ENCODE peak calls at places on chromosomes 5 and 9, in six cellular contexts. A, H, Q, I, F and G are unnamed samples. For H3K27me3 and H3K36me3, the result is how much of the 10 kb centered on the place peaks cover.

GRCh38 chr5:92694067-92694466 is 887.0 kb downstream of the NR2F1-AS1 start:
- DNase-seq in I (no peak), Q (no peak), H (no peak), F (no peak), A (no peak), G (no peak)

GRCh38 chr5:180590543-180591248 is 603 bp downstream of the SCGB3A1 start:
- DNase-seq in Q (no peak), A (no peak), F (no peak), H (no peak), I (no peak), G (no peak)

GRCh38 chr9:123090198-123090896 is 56.9 kb downstream of the GPR21 start:
- DNase-seq in A (no peak), H (no peak), Q (no peak), I (no peak), F (peak), G (no peak)

GRCh38 chr5:125232779-125233230 is 486.4 kb upstream of the ZNF608 start:
- DNase-seq in Q (no peak), F (peak), A (no peak), H (no peak), I (no peak), G (no peak)

GRCh38 chr9:7507026-7507425 is 292.6 kb downstream of the DMAC1 start:
- DNase-seq in F (no peak), I (no peak), Q (no peak), A (no peak), H (no peak), G (no peak)

GRCh38 chr5:93675458-93676450 is 65.6 kb downstream of the POU5F2 start:
- DNase-seq in I (no peak), H (no peak), Q (no peak), F (no peak), A (no peak), G (no peak)

GRCh38 chr5:29769474-29769873 is 1424.0 kb upstream of the CDH6 start:
- DNase-seq in F (no peak), Q (no peak), A (no peak), I (no peak), H (no peak), G (no peak)

GRCh38 chr9:83669067-83669466 is 38.7 kb downstream of the UBQLN1 start:
- DNase-seq in F (peak), I (no peak), A (no peak), Q (no peak), H (no peak), G (no peak)

GRCh38 chr5:139807647-139808030 is 12.0 kb downstream of the PSD2 start:
- DNase-seq in Q (no peak), I (no peak), H (no peak), F (no peak), A (peak), G (no peak)

GRCh38 chr9:84969084-84969483 is 299.6 kb downstream of the NTRK2 start:
- DNase-seq in H (no peak), A (no peak), Q (no peak), F (peak), I (no peak), G (no peak)

GRCh38 chr9:129889461-129889935 is 54.2 kb downstream of the USP20 start:
- DNase-seq in H (no peak), F (no peak), I (no peak), A (no peak), Q (no peak), G (no peak)

GRCh38 chr5:83927140-83927733 is 206.6 kb upstream of the HAPLN1 start:
- DNase-seq in I (peak), F (peak), A (peak), Q (peak), H (no peak), G (peak)

GRCh38 chr9:25449503-25449902 is 228.7 kb downstream of the TUSC1 start:
- DNase-seq in Q (no peak), H (no peak), F (no peak), A (no peak), I (no peak), G (no peak)

GRCh38 chr5:151004499-151004898 is 15.9 kb upstream of the GPX3 start:
- DNase-seq in I (no peak), A (no peak), H (no peak), Q (no peak), F (no peak), G (no peak)

GRCh38 chr9:86185872-86186271 is 73.6 kb downstream of the C9orf153 start:
- DNase-seq in Q (no peak), H (no peak), F (peak), I (peak), A (no peak), G (no peak)

GRCh38 chr9:110729628-110730027 is 61.0 kb downstream of the MUSK start:
- DNase-seq in I (no peak), Q (no peak), H (no peak), A (no peak), F (peak), G (no peak)

GRCh38 chr9:114592356-114592755 is 4.8 kb downstream of the ATP6V1G1 start:
- DNase-seq in I (peak), Q (no peak), A (no peak), H (no peak), F (peak), G (peak)

GRCh38 chr5:126376443-126376842 is 46.8 kb upstream of the GRAMD2B start:
- DNase-seq in Q (no peak), A (no peak), F (no peak), H (no peak), I (no peak), G (peak)

GRCh38 chr9:111582888-111583287 is 16.6 kb downstream of the PTGR1 start:
- DNase-seq in Q (no peak), F (peak), I (peak), H (no peak), A (no peak), G (peak)

GRCh38 chr9:107462691-107463090 is 26.9 kb downstream of the KLF4 start:
- DNase-seq in I (peak), F (no peak), A (no peak), Q (no peak), H (no peak), G (no peak)

GRCh38 chr5:74625742-74626241 is 14.7 kb downstream of the ENC1 start:
- DNase-seq in I (peak), Q (no peak), H (no peak), F (peak), A (no peak), G (no peak)

GRCh38 chr5:141402553-141403328 is at the start of gene PCDHGA9:
- DNase-seq in F (peak), H (no peak), I (peak), A (no peak), Q (no peak), G (no peak)

GRCh38 chr9:136010615-136011341 is 49.6 kb upstream of the UBAC1 start:
- DNase-seq in A (no peak), H (no peak), F (no peak), Q (no peak), I (no peak), G (no peak)

GRCh38 chr5:74639538-74640449 is 734 bp downstream of the ENC1 start:
- DNase-seq in I (no peak), H (no peak), A (peak), Q (no peak), F (no peak), G (peak)

GRCh38 chr9:98289811-98290210 is 34.4 kb upstream of the TBC1D2 start:
- DNase-seq in Q (no peak), I (no peak), A (no peak), F (no peak), H (no peak), G (no peak)

GRCh38 chr5:169910393-169910792 is 69.9 kb downstream of the INSYN2B start:
- DNase-seq in Q (no peak), H (no peak), A (no peak), F (no peak), I (no peak), G (no peak)

GRCh38 chr9:76725885-76726284 is 38.4 kb upstream of the PCA3 start:
- DNase-seq in F (no peak), I (no peak), A (no peak), Q (no peak), H (no peak), G (no peak)

GRCh38 chr9:134544388-134545212 is 97.0 kb upstream of the COL5A1 start:
- DNase-seq in H (no peak), F (peak), I (peak), A (peak), Q (peak), G (no peak)

GRCh38 chr9:121634800-121635261 is 16.6 kb upstream of the DAB2IP start:
- DNase-seq in I (no peak), A (peak), H (no peak), F (no peak), Q (no peak), G (no peak)

GRCh38 chr9:133873006-133873780 is 118.9 kb downstream of the VAV2 start:
- DNase-seq in H (no peak), I (no peak), A (no peak), Q (no peak), F (peak), G (no peak)

GRCh38 chr9:135517407-135517822 is 3.8 kb upstream of the LCN1 start:
- DNase-seq in Q (no peak), A (no peak), I (no peak), F (no peak), H (no peak), G (no peak)

GRCh38 chr9:37005517-37006140 is 28.4 kb downstream of the PAX5 start:
- DNase-seq in A (no peak), F (no peak), I (no peak), H (no peak), Q (no peak), G (no peak)

GRCh38 chr9:37002413-37003217 is 31.5 kb downstream of the PAX5 start:
- DNase-seq in I (no peak), Q (no peak), A (no peak), H (no peak), F (no peak), G (no peak)

GRCh38 chr9:37002036-37002412 is 32.0 kb downstream of the PAX5 start:
- DNase-seq in F (no peak), H (no peak), Q (no peak), A (no peak), I (no peak), G (no peak)

GRCh38 chr9:37007295-37007694 is 26.8 kb downstream of the PAX5 start:
- DNase-seq in F (no peak), Q (no peak), H (no peak), A (no peak), I (no peak), G (no peak)

GRCh38 chr9:37004424-37004935 is 29.6 kb downstream of the PAX5 start:
- DNase-seq in H (no peak), A (no peak), F (no peak), I (no peak), Q (no peak), G (no peak)
- H3K27me3 ChIP-seq in H (under half), A (under half), F (under half), I (half or more), Q (half or more), G (under half)

GRCh38 chr5:171397190-171397589 is 9.5 kb downstream of the NPM1 start:
- DNase-seq in I (no peak), H (no peak), Q (no peak), F (no peak), A (no peak), G (no peak)
- H3K36me3 ChIP-seq in I (half or more), H (half or more), Q (under half), F (under half), A (under half), G (half or more)

GRCh38 chr9:126149661-126150060 is 177.0 kb upstream of the MVB12B start:
- DNase-seq in H (no peak), I (no peak), Q (no peak), A (no peak), F (no peak), G (peak)
- H3K27me3 ChIP-seq in H (under half), I (under half), Q (under half), A (under half), F (under half), G (under half)

GRCh38 chr5:134162592-134162991 is 14.2 kb downstream of the SKP1 start:
- DNase-seq in H (no peak), F (no peak), I (no peak), Q (no peak), A (no peak), G (no peak)
- H3K36me3 ChIP-seq in H (half or more), F (under half), I (half or more), Q (under half), A (under half), G (half or more)